ENCODE peak calls at places on chromosomes 7 and 10, in ten cellular contexts. One of them, this sample, is unnamed.

GRCh38 chr7:122626785-122627184 is 72.1 kb downstream of the RNF133 start:
- DNase-seq in PC-3: no peak
- DNase-seq in epithelial cell of esophagus: no peak
- DNase-seq in AG04449: no peak
- DNase-seq in cardiac fibroblast: no peak
- DNase-seq in H7: no peak
- DNase-seq in NT2/D1: no peak
- DNase-seq in kidney: no peak
- DNase-seq in A673: no peak
- DNase-seq in GM23248: no peak
- DNase-seq in this sample: no peak

GRCh38 chr10:34996843-34997242 is 93.3 kb downstream of the CUL2 start:
- DNase-seq in PC-3: no peak
- DNase-seq in epithelial cell of esophagus: peak; percentile 13
- DNase-seq in AG04449: no peak
- DNase-seq in cardiac fibroblast: peak; percentile 47
- DNase-seq in H7: no peak
- DNase-seq in NT2/D1: no peak
- DNase-seq in kidney: no peak
- DNase-seq in A673: peak; percentile 33
- DNase-seq in GM23248: peak; percentile 40
- DNase-seq in this sample: peak; percentile 35

GRCh38 chr7:105512415-105512814 is 9.7 kb downstream of the PUS7 start:
- DNase-seq in PC-3: no peak
- DNase-seq in epithelial cell of esophagus: no peak
- DNase-seq in AG04449: no peak
- DNase-seq in cardiac fibroblast: no peak
- DNase-seq in H7: no peak
- DNase-seq in NT2/D1: no peak
- DNase-seq in kidney: no peak
- DNase-seq in A673: no peak
- DNase-seq in GM23248: no peak
- DNase-seq in this sample: no peak

GRCh38 chr10:24114561-24114960 is 94.4 kb upstream of the KIAA1217 start:
- DNase-seq in PC-3: no peak
- DNase-seq in epithelial cell of esophagus: no peak
- DNase-seq in AG04449: no peak
- DNase-seq in cardiac fibroblast: no peak
- DNase-seq in H7: no peak
- DNase-seq in NT2/D1: no peak
- DNase-seq in kidney: no peak
- DNase-seq in A673: peak; percentile 46
- DNase-seq in GM23248: no peak
- DNase-seq in this sample: no peak

GRCh38 chr7:66282594-66282935 is 77.4 kb downstream of the TPST1 start:
- DNase-seq in PC-3: no peak
- DNase-seq in epithelial cell of esophagus: no peak
- DNase-seq in AG04449: no peak
- DNase-seq in cardiac fibroblast: no peak
- DNase-seq in H7: no peak
- DNase-seq in NT2/D1: no peak
- DNase-seq in kidney: no peak
- DNase-seq in A673: no peak
- DNase-seq in GM23248: no peak
- DNase-seq in this sample: no peak

GRCh38 chr10:84334806-84335205 is 6.4 kb downstream of the CCSER2 start:
- DNase-seq in PC-3: no peak
- DNase-seq in epithelial cell of esophagus: no peak
- DNase-seq in AG04449: no peak
- DNase-seq in cardiac fibroblast: no peak
- DNase-seq in H7: no peak
- DNase-seq in NT2/D1: no peak
- DNase-seq in kidney: no peak
- DNase-seq in A673: no peak
- DNase-seq in GM23248: no peak
- DNase-seq in this sample: no peak

GRCh38 chr7:106365252-106366005 is 80.6 kb upstream of the NAMPT start:
- DNase-seq in PC-3: peak; percentile 80
- DNase-seq in epithelial cell of esophagus: peak; percentile 92
- DNase-seq in AG04449: no peak
- DNase-seq in cardiac fibroblast: peak; percentile 61
- DNase-seq in H7: no peak
- DNase-seq in NT2/D1: no peak
- DNase-seq in kidney: no peak
- DNase-seq in A673: no peak
- DNase-seq in GM23248: no peak
- DNase-seq in this sample: no peak

GRCh38 chr7:30738026-30738915 is 13.7 kb upstream of the INMT start:
- DNase-seq in PC-3: no peak
- DNase-seq in epithelial cell of esophagus: no peak
- DNase-seq in AG04449: no peak
- DNase-seq in cardiac fibroblast: no peak
- DNase-seq in H7: no peak
- DNase-seq in NT2/D1: no peak
- DNase-seq in kidney: peak; percentile 28
- DNase-seq in A673: no peak
- DNase-seq in GM23248: no peak
- DNase-seq in this sample: no peak

DNA sequence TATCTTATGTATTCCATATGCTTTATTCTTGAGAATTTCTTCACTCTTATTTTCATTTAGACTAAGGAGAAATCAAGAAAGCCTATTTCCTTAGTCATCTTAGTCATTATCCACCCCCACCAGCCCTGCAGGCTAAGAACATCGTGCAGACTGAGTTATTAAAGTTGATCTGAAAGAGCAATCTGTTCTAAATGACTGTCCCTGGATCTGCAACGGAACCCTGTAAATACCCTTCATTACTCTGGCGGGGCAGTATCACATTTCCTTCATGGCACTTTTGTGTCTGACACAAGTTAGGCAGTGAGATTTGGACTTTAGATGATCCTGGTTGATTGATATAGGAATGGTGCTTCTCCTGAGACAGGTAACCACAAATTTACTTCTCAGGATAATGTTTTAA is 3.5 kb upstream of the MYPN start:
- DNase-seq in PC-3: peak; percentile 93
- DNase-seq in epithelial cell of esophagus: peak; percentile 70
- DNase-seq in AG04449: no peak
- DNase-seq in cardiac fibroblast: peak; percentile 75
- DNase-seq in H7: no peak
- DNase-seq in NT2/D1: no peak
- DNase-seq in kidney: no peak
- DNase-seq in A673: peak; percentile 84
- DNase-seq in GM23248: peak; percentile 88
- DNase-seq in this sample: peak; percentile 64
- H3K4me3 ChIP-seq in PC-3: peak overlapping the region; percentile 42
- H3K4me3 ChIP-seq in epithelial cell of esophagus: no peak overlapping the region
- H3K4me3 ChIP-seq in AG04449: peak overlapping the region; percentile 50
- H3K4me3 ChIP-seq in cardiac fibroblast: no peak overlapping the region
- H3K4me3 ChIP-seq in H7: no peak overlapping the region
- H3K4me3 ChIP-seq in NT2/D1: no peak overlapping the region
- H3K4me3 ChIP-seq in kidney: no peak overlapping the region
- H3K4me3 ChIP-seq in A673: peak overlapping the region; percentile 1
- H3K4me3 ChIP-seq in GM23248: peak overlapping the region; percentile 74
- H3K4me3 ChIP-seq in this sample: peak overlapping the region; percentile 15

GRCh38 chr7:43701502-43701859 is 27.8 kb downstream of the COA1 start:
- DNase-seq in PC-3: no peak
- DNase-seq in epithelial cell of esophagus: no peak
- DNase-seq in AG04449: no peak
- DNase-seq in cardiac fibroblast: peak; percentile 4
- DNase-seq in H7: no peak
- DNase-seq in NT2/D1: no peak
- DNase-seq in kidney: no peak
- DNase-seq in A673: no peak
- DNase-seq in GM23248: peak; percentile 45
- DNase-seq in this sample: no peak

GRCh38 chr7:43700646-43701501 is 28.4 kb downstream of the COA1 start:
- DNase-seq in PC-3: no peak
- DNase-seq in epithelial cell of esophagus: no peak
- DNase-seq in AG04449: no peak
- DNase-seq in cardiac fibroblast: peak; percentile 4
- DNase-seq in H7: no peak
- DNase-seq in NT2/D1: peak; percentile 22
- DNase-seq in kidney: no peak
- DNase-seq in A673: no peak
- DNase-seq in GM23248: peak; percentile 53
- DNase-seq in this sample: no peak

GRCh38 chr7:43701929-43702328 is 27.4 kb downstream of the COA1 start:
- DNase-seq in PC-3: no peak
- DNase-seq in epithelial cell of esophagus: no peak
- DNase-seq in AG04449: no peak
- DNase-seq in cardiac fibroblast: no peak
- DNase-seq in H7: no peak
- DNase-seq in NT2/D1: no peak
- DNase-seq in kidney: no peak
- DNase-seq in A673: no peak
- DNase-seq in GM23248: no peak
- DNase-seq in this sample: no peak

GRCh38 chr7:43698461-43699255 is 30.7 kb downstream of the COA1 start:
- DNase-seq in PC-3: no peak
- DNase-seq in epithelial cell of esophagus: peak; percentile 55
- DNase-seq in AG04449: no peak
- DNase-seq in cardiac fibroblast: peak; percentile 22
- DNase-seq in H7: no peak
- DNase-seq in NT2/D1: no peak
- DNase-seq in kidney: no peak
- DNase-seq in A673: peak; percentile 55
- DNase-seq in GM23248: peak; percentile 63
- DNase-seq in this sample: no peak

DNA sequence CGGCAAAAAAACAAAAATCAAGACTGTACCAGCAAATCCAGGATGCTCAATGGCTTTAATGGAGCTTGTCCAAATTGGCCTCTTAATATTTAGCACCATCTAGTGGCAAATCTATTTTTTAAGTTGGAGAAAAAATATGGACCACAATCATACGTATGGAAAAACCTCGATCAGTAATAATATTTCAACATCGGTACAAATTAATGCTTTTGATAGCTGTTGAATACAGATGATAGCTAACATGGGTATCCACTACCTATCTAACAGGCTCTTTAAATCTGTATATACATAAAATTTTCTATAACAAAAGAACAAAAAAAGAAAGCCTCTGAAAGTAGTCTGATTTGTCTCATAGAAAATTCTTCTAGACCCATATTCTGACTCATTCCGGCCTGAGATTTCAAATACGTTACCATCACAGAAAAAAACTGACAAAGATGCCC is 29.2 kb downstream of the COA1 start:
- DNase-seq in PC-3: peak; percentile 80
- DNase-seq in epithelial cell of esophagus: peak; percentile 65
- DNase-seq in AG04449: no peak
- DNase-seq in cardiac fibroblast: peak; percentile 85
- DNase-seq in H7: no peak
- DNase-seq in NT2/D1: no peak
- DNase-seq in kidney: no peak
- DNase-seq in A673: peak; percentile 78
- DNase-seq in GM23248: peak; percentile 88
- DNase-seq in this sample: no peak
- H3K4me3 ChIP-seq in PC-3: no peak overlapping the region
- H3K4me3 ChIP-seq in epithelial cell of esophagus: no peak overlapping the region
- H3K4me3 ChIP-seq in AG04449: no peak overlapping the region
- H3K4me3 ChIP-seq in cardiac fibroblast: no peak overlapping the region
- H3K4me3 ChIP-seq in H7: no peak overlapping the region
- H3K4me3 ChIP-seq in NT2/D1: no peak overlapping the region
- H3K4me3 ChIP-seq in kidney: no peak overlapping the region
- H3K4me3 ChIP-seq in A673: no peak overlapping the region
- H3K4me3 ChIP-seq in GM23248: peak overlapping the region; percentile 54
- H3K4me3 ChIP-seq in this sample: no peak overlapping the region

GRCh38 chr7:112520787-112521186 is 40.0 kb downstream of the LSMEM1 start:
- DNase-seq in PC-3: no peak
- DNase-seq in epithelial cell of esophagus: no peak
- DNase-seq in AG04449: no peak
- DNase-seq in cardiac fibroblast: no peak
- DNase-seq in H7: no peak
- DNase-seq in NT2/D1: no peak
- DNase-seq in kidney: no peak
- DNase-seq in A673: no peak
- DNase-seq in GM23248: no peak
- DNase-seq in this sample: no peak

GRCh38 chr7:112521942-112522341 is 41.2 kb downstream of the LSMEM1 start:
- DNase-seq in PC-3: no peak
- DNase-seq in epithelial cell of esophagus: no peak
- DNase-seq in AG04449: no peak
- DNase-seq in cardiac fibroblast: no peak
- DNase-seq in H7: no peak
- DNase-seq in NT2/D1: no peak
- DNase-seq in kidney: no peak
- DNase-seq in A673: no peak
- DNase-seq in GM23248: no peak
- DNase-seq in this sample: no peak

GRCh38 chr7:112529486-112529885 is 48.7 kb downstream of the LSMEM1 start:
- DNase-seq in PC-3: no peak
- DNase-seq in epithelial cell of esophagus: peak; percentile 10
- DNase-seq in AG04449: no peak
- DNase-seq in cardiac fibroblast: peak; percentile 21
- DNase-seq in H7: no peak
- DNase-seq in NT2/D1: no peak
- DNase-seq in kidney: no peak
- DNase-seq in A673: no peak
- DNase-seq in GM23248: peak; percentile 33
- DNase-seq in this sample: no peak

GRCh38 chr7:112523871-112524270 is 43.1 kb downstream of the LSMEM1 start:
- DNase-seq in PC-3: no peak
- DNase-seq in epithelial cell of esophagus: no peak
- DNase-seq in AG04449: no peak
- DNase-seq in cardiac fibroblast: no peak
- DNase-seq in H7: no peak
- DNase-seq in NT2/D1: no peak
- DNase-seq in kidney: no peak
- DNase-seq in A673: no peak
- DNase-seq in GM23248: no peak
- DNase-seq in this sample: no peak
- H3K4me3 ChIP-seq in PC-3: no peak overlapping the region
- H3K4me3 ChIP-seq in epithelial cell of esophagus: no peak overlapping the region
- H3K4me3 ChIP-seq in AG04449: no peak overlapping the region
- H3K4me3 ChIP-seq in cardiac fibroblast: no peak overlapping the region
- H3K4me3 ChIP-seq in H7: no peak overlapping the region
- H3K4me3 ChIP-seq in NT2/D1: no peak overlapping the region
- H3K4me3 ChIP-seq in kidney: no peak overlapping the region
- H3K4me3 ChIP-seq in A673: no peak overlapping the region
- H3K4me3 ChIP-seq in GM23248: no peak overlapping the region
- H3K4me3 ChIP-seq in this sample: no peak overlapping the region

GRCh38 chr7:38187794-38188472 is 9.9 kb downstream of the STARD3NL start:
- DNase-seq in PC-3: no peak
- DNase-seq in epithelial cell of esophagus: no peak
- DNase-seq in AG04449: no peak
- DNase-seq in cardiac fibroblast: no peak
- DNase-seq in H7: no peak
- DNase-seq in NT2/D1: no peak
- DNase-seq in kidney: no peak
- DNase-seq in A673: no peak
- DNase-seq in GM23248: no peak
- DNase-seq in this sample: no peak

GRCh38 chr7:38189256-38189938 is 11.4 kb downstream of the STARD3NL start:
- DNase-seq in PC-3: peak; percentile 44
- DNase-seq in epithelial cell of esophagus: no peak
- DNase-seq in AG04449: no peak
- DNase-seq in cardiac fibroblast: no peak
- DNase-seq in H7: no peak
- DNase-seq in NT2/D1: no peak
- DNase-seq in kidney: no peak
- DNase-seq in A673: peak; percentile 68
- DNase-seq in GM23248: no peak
- DNase-seq in this sample: no peak

GRCh38 chr7:38185938-38186337 is 7.9 kb downstream of the STARD3NL start:
- DNase-seq in PC-3: peak; percentile 18
- DNase-seq in epithelial cell of esophagus: no peak
- DNase-seq in AG04449: no peak
- DNase-seq in cardiac fibroblast: no peak
- DNase-seq in H7: no peak
- DNase-seq in NT2/D1: no peak
- DNase-seq in kidney: no peak
- DNase-seq in A673: no peak
- DNase-seq in GM23248: peak; percentile 7
- DNase-seq in this sample: no peak

GRCh38 chr7:38185395-38185920 is 7.4 kb downstream of the STARD3NL start:
- DNase-seq in PC-3: no peak
- DNase-seq in epithelial cell of esophagus: no peak
- DNase-seq in AG04449: no peak
- DNase-seq in cardiac fibroblast: peak; percentile 19
- DNase-seq in H7: no peak
- DNase-seq in NT2/D1: no peak
- DNase-seq in kidney: no peak
- DNase-seq in A673: peak; percentile 24
- DNase-seq in GM23248: no peak
- DNase-seq in this sample: no peak

GRCh38 chr7:38186593-38187314 is 8.7 kb downstream of the STARD3NL start:
- DNase-seq in PC-3: no peak
- DNase-seq in epithelial cell of esophagus: peak; percentile 85
- DNase-seq in AG04449: no peak
- DNase-seq in cardiac fibroblast: peak; percentile 73
- DNase-seq in H7: no peak
- DNase-seq in NT2/D1: no peak
- DNase-seq in kidney: no peak
- DNase-seq in A673: peak; percentile 42
- DNase-seq in GM23248: peak; percentile 83
- DNase-seq in this sample: no peak
- H3K4me3 ChIP-seq in PC-3: no peak overlapping the region
- H3K4me3 ChIP-seq in epithelial cell of esophagus: no peak overlapping the region
- H3K4me3 ChIP-seq in AG04449: no peak overlapping the region
- H3K4me3 ChIP-seq in cardiac fibroblast: no peak overlapping the region
- H3K4me3 ChIP-seq in H7: no peak overlapping the region
- H3K4me3 ChIP-seq in NT2/D1: no peak overlapping the region
- H3K4me3 ChIP-seq in kidney: no peak overlapping the region
- H3K4me3 ChIP-seq in A673: no peak overlapping the region
- H3K4me3 ChIP-seq in GM23248: peak overlapping the region; percentile 14
- H3K4me3 ChIP-seq in this sample: no peak overlapping the region